ENCODE peak calls at places on chromosomes 1 and 21, in ten cellular contexts. H, V, Z, R, M, I, L, O, Y and T are unnamed samples.

GRCh38 chr1:18554597-18554996 is 73.9 kb downstream of the KLHDC7A start:
- DNase-seq in R (no peak), Y (no peak), O (no peak), L (no peak), I (no peak), H (no peak), Z (no peak), V (no peak), M (no peak), T (no peak)

GRCh38 chr1:209989525-209989924 is 51.5 kb downstream of the SYT14 start:
- DNase-seq in I (no peak), V (peak; percentile 14), R (no peak), L (peak; percentile 25), O (peak; percentile 15), H (no peak), Z (peak; percentile 55), M (no peak), Y (no peak), T (no peak)

GRCh38 chr1:216731562-216731961 is 8.3 kb upstream of the ESRRG start:
- DNase-seq in Z (no peak), L (no peak), Y (no peak), M (no peak), V (no peak), O (no peak), R (no peak), H (no peak), I (no peak), T (no peak)

GRCh38 chr1:224880593-224881307 is 48.7 kb upstream of the DNAH14 start:
- DNase-seq in L (no peak), H (no peak), M (peak; percentile 23), Y (no peak), I (peak; percentile 80), O (peak; percentile 23), V (no peak), R (no peak), Z (no peak), T (no peak)

GRCh38 chr1:8055973-8056372 is 29.9 kb upstream of the ERRFI1 start:
- DNase-seq in M (no peak), Y (no peak), L (peak; percentile 89), R (no peak), V (no peak), I (no peak), O (peak; percentile 90), H (no peak), Z (peak; percentile 85), T (no peak)

GRCh38 chr1:49323925-49324540 is 547.3 kb upstream of the BEND5 start:
- DNase-seq in Y (peak; percentile 12), H (no peak), L (no peak), I (no peak), Z (no peak), M (no peak), R (no peak), V (no peak), O (no peak), T (no peak)

GRCh38 chr1:15453773-15454172 is 2.8 kb upstream of the CELA2A start:
- DNase-seq in R (no peak), V (no peak), I (no peak), O (peak; percentile 28), Y (peak; percentile 87), H (no peak), M (no peak), L (peak; percentile 53), Z (no peak), T (no peak)

GRCh38 chr1:205504311-205505075 is at the start of gene CDK18:
- DNase-seq in I (peak; percentile 85), V (peak; percentile 71), Z (no peak), R (no peak), Y (peak; percentile 86), M (peak; percentile 42), L (no peak), H (peak; percentile 76), O (peak; percentile 32), T (peak; percentile 91)

GRCh38 chr1:19113362-19114092 is 96.5 kb downstream of the UBR4 start:
- DNase-seq in V (peak; percentile 75), R (no peak), L (peak; percentile 28), O (peak; percentile 25), H (no peak), I (peak; percentile 39), M (peak; percentile 36), Z (peak; percentile 18), Y (peak; percentile 45), T (no peak)

GRCh38 chr1:41806472-41807155 is 112.1 kb downstream of the HIVEP3 start:
- DNase-seq in V (peak; percentile 24), Z (no peak), R (no peak), Y (no peak), H (no peak), O (no peak), I (no peak), L (no peak), M (no peak), T (no peak)

GRCh38 chr1:59699227-59699847 is 115.4 kb upstream of the HOOK1 start:
- DNase-seq in R (no peak), Z (peak; percentile 75), Y (peak; percentile 37), M (peak; percentile 22), L (peak; percentile 65), V (peak; percentile 58), H (no peak), I (peak; percentile 51), O (peak; percentile 25), T (no peak)

GRCh38 chr21:38806153-38806941 is 618 bp downstream of the ETS2 start:
- DNase-seq in V (no peak), O (peak; percentile 10), H (peak; percentile 73), R (no peak), I (peak; percentile 77), Z (no peak), M (peak; percentile 54), L (no peak), Y (no peak), T (no peak)
- TF ChIP-seq CTCF in V (no peak), O (no peak), H (peak; percentile 24), R (peak; percentile 26), I (peak; percentile 41), Z (peak; percentile 16), M (no peak), L (no peak), Y (no peak), T (no peak)

GRCh38 chr1:109438798-109439297 is 12.6 kb upstream of the PSMA5 start:
- DNase-seq in M (no peak), R (peak; percentile 84), O (peak; percentile 95), L (peak; percentile 99), H (no peak), I (no peak), Z (peak; percentile 88), V (peak; percentile 32), Y (no peak), T (peak; percentile 24)

GRCh38 chr1:109432336-109432735 is 6.1 kb upstream of the PSMA5 start:
- DNase-seq in L (peak; percentile 84), Y (no peak), M (no peak), R (no peak), Z (peak; percentile 58), O (peak; percentile 23), V (no peak), H (no peak), I (no peak), T (no peak)

GRCh38 chr1:109434484-109434883 is 8.2 kb upstream of the PSMA5 start:
- DNase-seq in L (no peak), O (no peak), H (no peak), Z (no peak), R (no peak), Y (no peak), V (no peak), I (no peak), M (no peak), T (no peak)

GRCh38 chr1:109433322-109433721 is 7.1 kb upstream of the PSMA5 start:
- DNase-seq in R (no peak), O (no peak), M (no peak), I (no peak), V (no peak), Y (no peak), H (no peak), L (peak; percentile 53), Z (no peak), T (no peak)
- TF ChIP-seq CTCF in R (no peak), O (no peak), M (no peak), I (no peak), V (no peak), Y (no peak), H (no peak), L (no peak), Z (no peak), T (no peak)

GRCh38 chr1:55747285-55747890 is 532.2 kb upstream of the USP24 start:
- DNase-seq in I (no peak), L (peak; percentile 72), Y (no peak), H (no peak), M (no peak), R (peak; percentile 53), Z (peak; percentile 97), O (peak; percentile 25), V (no peak), T (no peak)

GRCh38 chr1:55746710-55747109 is 531.5 kb upstream of the USP24 start:
- DNase-seq in H (no peak), Z (no peak), Y (no peak), M (no peak), L (no peak), O (no peak), I (no peak), R (no peak), V (no peak), T (no peak)

DNA sequence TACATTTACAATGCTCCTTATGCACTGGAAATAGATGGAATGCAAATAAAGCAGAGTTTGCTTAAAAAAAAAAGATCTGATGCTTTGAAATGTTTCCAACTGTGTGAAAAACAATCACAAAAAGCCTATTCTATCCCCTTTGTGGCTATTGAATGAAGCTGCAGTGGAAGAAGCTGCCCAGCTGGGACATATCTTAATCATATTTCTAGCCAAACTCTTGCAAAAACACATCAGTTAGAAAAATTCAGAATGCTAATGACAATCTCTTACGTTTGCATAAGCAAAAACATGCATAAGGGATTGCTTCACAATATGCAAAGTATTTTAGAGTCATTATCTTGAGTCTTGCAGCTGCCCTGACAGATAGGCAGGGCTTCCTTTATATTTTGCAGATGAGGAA is 526.4 kb upstream of the USP24 start:
- DNase-seq in H (no peak), V (no peak), L (peak; percentile 67), Z (peak; percentile 97), M (no peak), I (no peak), O (peak; percentile 39), Y (no peak), R (peak; percentile 72), T (no peak)
- TF ChIP-seq CTCF in H (no peak), V (no peak), L (no peak), Z (peak; percentile 34), M (no peak), I (no peak), O (no peak), Y (no peak), R (peak; percentile 15), T (no peak)

GRCh38 chr1:80153762-80154555 is 1147.4 kb upstream of the ADGRL4 start:
- DNase-seq in Z (no peak), I (no peak), Y (no peak), M (no peak), V (no peak), H (no peak), L (peak; percentile 0), O (peak; percentile 46), R (no peak), T (no peak)

GRCh38 chr1:80158266-80158665 is 1151.7 kb upstream of the ADGRL4 start:
- DNase-seq in R (no peak), Z (no peak), O (no peak), Y (no peak), H (no peak), M (no peak), L (no peak), V (no peak), I (no peak), T (no peak)

GRCh38 chr1:80158771-80159170 is 1152.2 kb upstream of the ADGRL4 start:
- DNase-seq in M (no peak), I (no peak), O (no peak), R (no peak), L (no peak), Y (no peak), V (no peak), Z (no peak), H (no peak), T (no peak)

GRCh38 chr1:80155371-80155770 is 1148.8 kb upstream of the ADGRL4 start:
- DNase-seq in R (no peak), O (no peak), L (peak; percentile 21), Y (no peak), H (no peak), Z (no peak), V (no peak), M (no peak), I (peak; percentile 52), T (no peak)
- TF ChIP-seq CTCF in R (peak; percentile 20), O (no peak), L (peak; percentile 32), Y (no peak), H (no peak), Z (no peak), V (no peak), M (no peak), I (peak; percentile 56), T (no peak)